ENCODE peak calls at places on chromosome 1, in five cellular contexts. C, Q, L, G and H are unnamed samples.

GRCh38 chr1:6239213-6239752 is 3.5 kb upstream of the ICMT start:
- DNase-seq in C (no peak), G (no peak), Q (no peak), L (no peak), H (no peak)

GRCh38 chr1:10738125-10738746 is 58.2 kb downstream of the CASZ1 start:
- DNase-seq in G (no peak), L (no peak), Q (no peak), C (peak; percentile 50), H (no peak)

GRCh38 chr1:41811051-41811795 is 107.5 kb downstream of the HIVEP3 start:
- DNase-seq in Q (no peak), G (peak; percentile 68), L (no peak), C (no peak), H (peak; percentile 90)

GRCh38 chr1:159560599-159560998 is 24.8 kb upstream of the OR10J5 start:
- DNase-seq in C (no peak), Q (no peak), L (no peak), G (no peak), H (no peak)

GRCh38 chr1:156727492-156727891 is 777 bp upstream of the METTL25B start:
- DNase-seq in L (no peak), G (no peak), Q (no peak), C (no peak), H (no peak)

GRCh38 chr1:149932474-149932873 is 4.2 kb downstream of the MTMR11 start:
- DNase-seq in C (no peak), G (no peak), Q (no peak), L (no peak), H (no peak)

GRCh38 chr1:90821793-90822359 is 104.8 kb upstream of the BARHL2 start:
- DNase-seq in Q (no peak), C (no peak), G (no peak), L (peak; percentile 3), H (peak; percentile 68)

GRCh38 chr1:66292944-66293343 is 241.0 kb upstream of the SGIP1 start:
- DNase-seq in G (no peak), C (no peak), Q (no peak), L (no peak), H (no peak)

GRCh38 chr1:241736387-241736786 is 84.3 kb downstream of the WDR64 start:
- DNase-seq in G (no peak), C (no peak), L (no peak), Q (no peak), H (no peak)

GRCh38 chr1:159177273-159177907 is 6.0 kb downstream of the CADM3 start:
- DNase-seq in C (no peak), L (peak; percentile 65), Q (no peak), G (peak; percentile 32), H (peak; percentile 82)

GRCh38 chr1:226730826-226731225 is 8.3 kb downstream of the ITPKB start:
- DNase-seq in Q (no peak), G (no peak), L (no peak), C (no peak), H (peak; percentile 55)

GRCh38 chr1:178101654-178102053 is 7.8 kb downstream of the RASAL2 start:
- DNase-seq in L (no peak), G (no peak), C (no peak), Q (no peak), H (no peak)

GRCh38 chr1:63817152-63817667 is 43.4 kb downstream of the ROR1 start:
- DNase-seq in Q (peak; percentile 52), C (peak; percentile 19), L (peak; percentile 65), G (no peak), H (no peak)

GRCh38 chr1:160674415-160674814 is 27.6 kb upstream of the SLAMF1 start:
- DNase-seq in L (no peak), C (no peak), G (peak; percentile 41), Q (no peak), H (no peak)

GRCh38 chr1:228010921-228011320 is 4.1 kb downstream of the WNT3A start:
- DNase-seq in G (no peak), Q (no peak), C (no peak), L (no peak), H (no peak)

GRCh38 chr1:44534771-44535170 is 129.7 kb downstream of the RNF220 start:
- DNase-seq in Q (no peak), G (no peak), L (no peak), C (no peak), H (no peak)

GRCh38 chr1:234709473-234710279 is 99.7 kb upstream of the IRF2BP2 start:
- DNase-seq in L (no peak), C (no peak), G (no peak), Q (no peak), H (no peak)

GRCh38 chr1:111468717-111469100 is 5.1 kb upstream of the C1orf162 start:
- DNase-seq in G (no peak), Q (no peak), C (no peak), L (no peak), H (no peak)

GRCh38 chr1:68317543-68317942 is 85.2 kb upstream of the WLS start:
- DNase-seq in Q (no peak), L (no peak), C (no peak), G (no peak), H (no peak)

GRCh38 chr1:237071641-237072420 is 29.8 kb downstream of the RYR2 start:
- DNase-seq in L (no peak), G (no peak), C (no peak), Q (no peak), H (no peak)

GRCh38 chr1:7334475-7335035 is 436.5 kb upstream of the VAMP3 start:
- DNase-seq in G (no peak), Q (peak; percentile 49), C (peak; percentile 88), L (no peak), H (no peak)

GRCh38 chr1:228510101-228510850 is 23.1 kb downstream of the RNF187 start:
- DNase-seq in G (no peak), Q (no peak), C (no peak), L (no peak), H (no peak)

GRCh38 chr1:224774378-224774777 is 155.1 kb upstream of the DNAH14 start:
- DNase-seq in L (peak; percentile 6), Q (peak; percentile 12), C (no peak), G (no peak), H (peak; percentile 51)

GRCh38 chr1:25676488-25676887 is 59.9 kb downstream of the MAN1C1 start:
- DNase-seq in C (peak; percentile 78), Q (no peak), G (no peak), L (no peak), H (no peak)

GRCh38 chr1:160405331-160405877 is 5.0 kb downstream of the VANGL2 start:
- DNase-seq in C (no peak), L (no peak), Q (no peak), G (no peak), H (no peak)

GRCh38 chr1:5596651-5597050 is 395.6 kb downstream of the NPHP4 start:
- DNase-seq in L (no peak), C (no peak), G (no peak), Q (no peak), H (no peak)